ENCODE peak calls at places on chromosomes 3 and 15, in five cellular contexts. One of them, this sample, is unnamed.

GRCh38 chr3:11803977-11804903 is 42.4 kb downstream of the TAMM41 start:
- DNase-seq in thyroid gland: peak
- DNase-seq in foreskin keratinocyte: no peak
- DNase-seq in Peyer's patch: peak
- DNase-seq in astrocyte of the spinal cord: peak
- DNase-seq in this sample: no peak

GRCh38 chr15:71788646-71789579 is 21.4 kb upstream of the NR2E3 start:
- DNase-seq in thyroid gland: no peak
- DNase-seq in foreskin keratinocyte: no peak
- DNase-seq in Peyer's patch: peak
- DNase-seq in astrocyte of the spinal cord: no peak
- DNase-seq in this sample: peak

GRCh38 chr15:98698792-98699191 is 50.5 kb downstream of the IGF1R start:
- DNase-seq in thyroid gland: no peak
- DNase-seq in foreskin keratinocyte: no peak
- DNase-seq in Peyer's patch: no peak
- DNase-seq in astrocyte of the spinal cord: no peak
- DNase-seq in this sample: no peak

GRCh38 chr3:188349963-188350332 is 196.0 kb downstream of the LPP start:
- DNase-seq in thyroid gland: no peak
- DNase-seq in foreskin keratinocyte: no peak
- DNase-seq in Peyer's patch: no peak
- DNase-seq in astrocyte of the spinal cord: no peak
- DNase-seq in this sample: no peak

GRCh38 chr15:65386886-65387285 is 9.1 kb upstream of the IGDCC3 start:
- DNase-seq in thyroid gland: no peak
- DNase-seq in foreskin keratinocyte: no peak
- DNase-seq in Peyer's patch: no peak
- DNase-seq in astrocyte of the spinal cord: no peak
- DNase-seq in this sample: no peak

GRCh38 chr15:68335251-68335650 is 57.7 kb downstream of the FEM1B start:
- DNase-seq in thyroid gland: no peak
- DNase-seq in foreskin keratinocyte: no peak
- DNase-seq in Peyer's patch: no peak
- DNase-seq in astrocyte of the spinal cord: no peak
- DNase-seq in this sample: no peak

GRCh38 chr3:182936239-182936946 is 43.9 kb downstream of the DCUN1D1 start:
- DNase-seq in thyroid gland: no peak
- DNase-seq in foreskin keratinocyte: no peak
- DNase-seq in Peyer's patch: no peak
- DNase-seq in astrocyte of the spinal cord: no peak
- DNase-seq in this sample: no peak

GRCh38 chr3:19046440-19046839 is 101.9 kb upstream of the KCNH8 start:
- DNase-seq in thyroid gland: no peak
- DNase-seq in foreskin keratinocyte: no peak
- DNase-seq in Peyer's patch: no peak
- DNase-seq in astrocyte of the spinal cord: no peak
- DNase-seq in this sample: no peak

GRCh38 chr3:69116897-69117296 is 5.5 kb downstream of the LMOD3 start:
- DNase-seq in thyroid gland: peak
- DNase-seq in foreskin keratinocyte: peak
- DNase-seq in Peyer's patch: no peak
- DNase-seq in astrocyte of the spinal cord: no peak
- DNase-seq in this sample: no peak

GRCh38 chr3:195147649-195148121 is 123.3 kb downstream of the XXYLT1 start:
- DNase-seq in thyroid gland: no peak
- DNase-seq in foreskin keratinocyte: no peak
- DNase-seq in Peyer's patch: peak
- DNase-seq in astrocyte of the spinal cord: peak
- DNase-seq in this sample: no peak

GRCh38 chr15:59223736-59224135 is 17.1 kb downstream of the LDHAL6B start:
- DNase-seq in thyroid gland: no peak
- DNase-seq in foreskin keratinocyte: no peak
- DNase-seq in Peyer's patch: no peak
- DNase-seq in astrocyte of the spinal cord: peak
- DNase-seq in this sample: no peak

GRCh38 chr15:77901921-77902750 is 175.4 kb downstream of the TBC1D2B start:
- DNase-seq in thyroid gland: no peak
- DNase-seq in foreskin keratinocyte: no peak
- DNase-seq in Peyer's patch: no peak
- DNase-seq in astrocyte of the spinal cord: no peak
- DNase-seq in this sample: peak

DNA sequence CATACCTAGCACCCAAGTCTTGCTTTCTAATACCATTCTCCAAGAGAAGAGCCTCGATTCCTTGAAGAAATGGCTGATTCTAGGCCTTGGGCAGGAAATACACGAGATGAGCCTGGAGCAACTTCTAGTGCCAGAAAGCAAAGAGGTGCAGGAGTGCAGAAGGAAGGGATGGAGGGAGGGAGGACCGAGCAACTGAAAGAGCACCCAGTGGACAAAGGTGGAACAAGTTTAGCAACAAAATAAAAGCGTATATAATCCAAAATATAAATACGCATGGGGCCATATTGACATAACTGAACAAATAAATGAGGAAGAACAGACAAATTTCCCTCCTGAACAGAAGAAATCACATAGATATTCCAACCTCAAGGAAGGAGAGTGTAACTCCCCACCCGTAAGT is 34.4 kb downstream of the CHSY1 start:
- DNase-seq in thyroid gland: no peak
- DNase-seq in foreskin keratinocyte: no peak
- DNase-seq in Peyer's patch: no peak
- DNase-seq in astrocyte of the spinal cord: no peak
- DNase-seq in this sample: no peak
- TF ChIP-seq CTCF in thyroid gland: no peak
- TF ChIP-seq CTCF in foreskin keratinocyte: peak
- TF ChIP-seq CTCF in Peyer's patch: no peak
- TF ChIP-seq CTCF in astrocyte of the spinal cord: no peak
- TF ChIP-seq CTCF in this sample: no peak

DNA sequence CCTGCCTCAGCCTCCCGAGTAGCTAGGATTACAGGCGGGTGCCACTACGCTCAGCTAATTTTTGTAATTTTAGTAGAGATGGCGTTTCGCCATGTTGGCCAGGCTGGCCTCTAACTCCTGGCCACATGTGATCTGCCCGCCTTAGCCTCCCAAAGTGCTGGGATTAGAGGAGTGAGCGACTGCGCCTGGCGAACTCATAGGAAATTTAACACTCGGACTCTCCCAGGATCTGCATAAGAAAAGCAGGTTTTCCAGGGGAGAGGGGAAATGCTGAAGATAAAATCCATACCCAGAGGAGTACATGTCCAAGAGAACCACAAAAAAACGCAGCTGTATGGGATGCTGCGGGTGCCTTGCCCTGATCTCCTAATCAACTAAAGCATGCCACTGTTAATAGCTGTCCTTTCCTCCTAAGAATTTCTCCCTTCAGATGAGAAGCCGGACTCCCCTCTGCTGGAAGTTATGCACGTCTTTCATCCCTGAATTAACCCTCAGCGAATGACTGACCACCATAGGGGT is 25.3 kb upstream of the TGFBR2 start:
- DNase-seq in thyroid gland: no peak
- DNase-seq in foreskin keratinocyte: no peak
- DNase-seq in Peyer's patch: no peak
- DNase-seq in astrocyte of the spinal cord: no peak
- DNase-seq in this sample: no peak
- TF ChIP-seq CTCF in thyroid gland: no peak
- TF ChIP-seq CTCF in foreskin keratinocyte: no peak
- TF ChIP-seq CTCF in Peyer's patch: no peak
- TF ChIP-seq CTCF in astrocyte of the spinal cord: no peak
- TF ChIP-seq CTCF in this sample: no peak

GRCh38 chr3:170692720-170693119 is 106.8 kb upstream of the SLC7A14 start:
- DNase-seq in thyroid gland: no peak
- DNase-seq in foreskin keratinocyte: peak
- DNase-seq in Peyer's patch: no peak
- DNase-seq in astrocyte of the spinal cord: no peak
- DNase-seq in this sample: no peak

GRCh38 chr3:170690133-170690981 is 104.5 kb upstream of the SLC7A14 start:
- DNase-seq in thyroid gland: peak
- DNase-seq in foreskin keratinocyte: no peak
- DNase-seq in Peyer's patch: peak
- DNase-seq in astrocyte of the spinal cord: no peak
- DNase-seq in this sample: peak

GRCh38 chr3:170689218-170689874 is 103.5 kb upstream of the SLC7A14 start:
- DNase-seq in thyroid gland: peak
- DNase-seq in foreskin keratinocyte: peak
- DNase-seq in Peyer's patch: no peak
- DNase-seq in astrocyte of the spinal cord: peak
- DNase-seq in this sample: peak
- TF ChIP-seq CTCF in thyroid gland: no peak
- TF ChIP-seq CTCF in foreskin keratinocyte: no peak
- TF ChIP-seq CTCF in Peyer's patch: no peak
- TF ChIP-seq CTCF in astrocyte of the spinal cord: no peak
- TF ChIP-seq CTCF in this sample: no peak

DNA sequence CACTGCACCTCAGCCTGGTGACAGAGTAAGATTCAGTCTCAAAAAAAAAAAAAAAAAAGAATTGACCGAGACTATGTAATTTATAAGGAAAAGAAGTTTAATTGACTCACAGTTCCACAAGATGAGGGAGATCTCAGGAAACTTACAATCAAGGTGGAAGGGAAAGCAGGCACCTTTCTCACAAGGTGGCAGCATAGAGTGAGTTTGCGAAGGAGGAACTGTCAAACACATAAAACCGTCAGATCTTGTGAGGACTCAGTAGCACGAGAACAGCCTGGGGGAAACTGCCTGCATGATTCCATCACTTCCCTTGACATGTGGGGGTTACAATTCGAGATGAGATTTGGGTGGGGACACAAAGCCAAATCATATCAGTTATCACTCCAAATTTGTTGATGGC is 380.9 kb downstream of the EDEM1 start:
- DNase-seq in thyroid gland: no peak
- DNase-seq in foreskin keratinocyte: no peak
- DNase-seq in Peyer's patch: no peak
- DNase-seq in astrocyte of the spinal cord: no peak
- DNase-seq in this sample: no peak
- TF ChIP-seq CTCF in thyroid gland: no peak
- TF ChIP-seq CTCF in foreskin keratinocyte: peak
- TF ChIP-seq CTCF in Peyer's patch: no peak
- TF ChIP-seq CTCF in astrocyte of the spinal cord: no peak
- TF ChIP-seq CTCF in this sample: no peak